ENCODE peak calls at places on chromosomes 4 and X, in five cellular contexts. G is heart right ventricle, I is epithelial cell of esophagus, K is vagina, P is kidney. R is an unnamed sample.

GRCh38 chr4:9971711-9972110 is 49.6 kb downstream of the SLC2A9 start:
- DNase-seq in P (no peak), G (no peak), K (no peak), I (no peak), R (no peak)

GRCh38 chr4:138175337-138175794 is 66.8 kb downstream of the SLC7A11 start:
- DNase-seq in G (no peak), K (no peak), P (no peak), I (peak), R (no peak)

GRCh38 chr4:16843831-16844508 is 54.5 kb downstream of the LDB2 start:
- DNase-seq in I (no peak), P (no peak), G (no peak), K (no peak), R (no peak)

GRCh38 chr4:20354120-20354519 is 102.4 kb downstream of the SLIT2 start:
- DNase-seq in I (no peak), G (no peak), K (no peak), P (no peak), R (no peak)

GRCh38 chr4:54433686-54434085 is 204.6 kb downstream of the PDGFRA start:
- DNase-seq in P (no peak), K (no peak), I (peak), G (no peak), R (no peak)

GRCh38 chr4:15197005-15197404 is 194.7 kb downstream of the CPEB2 start:
- DNase-seq in P (no peak), K (no peak), G (peak), I (peak), R (no peak)

GRCh38 chrX:14919421-14919820 is 46.2 kb downstream of the MOSPD2 start:
- DNase-seq in I (no peak), P (no peak), K (no peak), G (no peak), R (no peak)

GRCh38 chr4:24763631-24764302 is 31.6 kb upstream of the SOD3 start:
- DNase-seq in P (no peak), K (no peak), G (no peak), I (peak), R (no peak)

GRCh38 chr4:8665406-8666360 is 73.1 kb downstream of the CPZ start:
- DNase-seq in I (no peak), P (peak), K (no peak), G (no peak), R (peak)

GRCh38 chr4:145058256-145058655 is 39.7 kb downstream of the ANAPC10 start:
- DNase-seq in G (no peak), I (no peak), P (no peak), K (no peak), R (no peak)

GRCh38 chr4:15027921-15028435 is 25.7 kb downstream of the CPEB2 start:
- DNase-seq in P (no peak), G (no peak), I (no peak), K (no peak), R (no peak)

GRCh38 chrX:47751670-47752069 is 85.0 kb upstream of the ZNF81 start:
- DNase-seq in P (no peak), G (peak), I (peak), K (no peak), R (no peak)

GRCh38 chr4:84938316-84938715 is 28.2 kb downstream of the WDFY3 start:
- DNase-seq in P (no peak), G (peak), K (no peak), I (peak), R (no peak)

DNA sequence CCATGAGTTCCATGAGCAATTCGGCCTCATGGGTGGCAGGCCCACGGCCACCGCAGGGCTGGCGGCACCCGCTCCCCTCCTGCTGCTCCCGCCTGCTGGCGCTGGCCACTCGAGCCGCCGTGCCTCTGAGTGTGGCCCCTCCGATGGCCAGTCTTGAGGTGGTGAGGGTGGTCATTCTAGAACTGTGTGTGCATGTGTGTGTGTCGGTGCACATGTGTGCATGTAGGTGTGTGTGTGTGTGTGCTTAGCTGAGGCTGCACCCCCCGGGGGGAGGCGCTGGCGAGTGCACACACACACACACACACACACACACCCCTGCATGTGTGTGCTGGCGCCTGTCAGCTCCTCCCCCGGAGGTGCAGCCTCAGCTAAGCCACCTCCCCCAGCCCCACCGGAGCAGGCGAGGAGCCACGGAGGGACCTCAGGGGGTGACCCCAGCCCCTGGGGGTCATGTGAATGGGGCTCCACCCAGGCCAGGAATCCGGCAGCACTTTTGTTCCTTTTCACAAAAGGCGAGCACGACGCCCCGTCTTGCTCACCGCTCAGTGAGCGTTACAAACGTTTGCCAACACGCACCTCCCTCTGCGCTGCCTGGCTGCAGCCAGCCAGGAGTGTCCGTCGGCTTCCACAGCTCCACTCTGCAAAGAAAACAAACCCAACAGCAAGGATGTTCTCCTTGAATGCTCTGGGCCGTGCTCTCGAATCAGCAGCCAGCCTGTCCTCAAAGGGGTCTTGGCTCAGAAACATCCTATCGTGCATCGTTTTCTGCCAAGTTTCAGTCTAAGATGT is 29.9 kb downstream of the FGFRL1 start:
- DNase-seq in K (no peak), P (peak), G (no peak), I (peak), R (no peak)
- H3K4me3 ChIP-seq in K (no peak), P (no peak), G (no peak), I (no peak), R (no peak)

DNA sequence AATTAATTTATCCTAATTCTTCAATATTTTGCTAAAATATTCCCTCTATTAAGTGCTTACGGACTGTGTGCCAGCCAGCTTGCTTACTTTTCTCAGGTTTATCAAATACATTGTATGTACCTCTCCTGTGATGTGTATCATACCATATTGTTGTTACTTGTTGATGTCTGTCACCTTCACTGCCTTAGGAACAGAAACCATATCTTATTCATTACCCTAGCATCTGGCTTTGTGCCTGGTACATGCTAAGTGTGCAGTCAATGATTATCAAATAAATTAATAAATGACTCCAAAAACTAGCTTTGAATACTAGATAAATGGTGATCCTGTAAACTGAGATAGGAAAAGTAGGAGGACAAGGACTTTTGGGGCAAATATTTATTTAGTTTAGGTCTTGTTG is 6.9 kb downstream of the CLCN3 start:
- DNase-seq in G (no peak), K (no peak), I (no peak), P (no peak), R (no peak)
- H3K4me3 ChIP-seq in G (no peak), K (no peak), I (no peak), P (peak), R (no peak)

GRCh38 chr4:4668355-4669210 is 126.7 kb upstream of the STX18 start:
- DNase-seq in I (no peak), P (no peak), K (no peak), G (no peak), R (no peak)
- H3K4me3 ChIP-seq in I (no peak), P (no peak), K (no peak), G (no peak), R (no peak)

GRCh38 chr4:81215936-81216335 is 914 bp upstream of the PRKG2 start:
- DNase-seq in I (no peak), G (no peak), K (no peak), P (no peak), R (no peak)
- H3K4me3 ChIP-seq in I (no peak), G (no peak), K (no peak), P (no peak), R (no peak)

DNA sequence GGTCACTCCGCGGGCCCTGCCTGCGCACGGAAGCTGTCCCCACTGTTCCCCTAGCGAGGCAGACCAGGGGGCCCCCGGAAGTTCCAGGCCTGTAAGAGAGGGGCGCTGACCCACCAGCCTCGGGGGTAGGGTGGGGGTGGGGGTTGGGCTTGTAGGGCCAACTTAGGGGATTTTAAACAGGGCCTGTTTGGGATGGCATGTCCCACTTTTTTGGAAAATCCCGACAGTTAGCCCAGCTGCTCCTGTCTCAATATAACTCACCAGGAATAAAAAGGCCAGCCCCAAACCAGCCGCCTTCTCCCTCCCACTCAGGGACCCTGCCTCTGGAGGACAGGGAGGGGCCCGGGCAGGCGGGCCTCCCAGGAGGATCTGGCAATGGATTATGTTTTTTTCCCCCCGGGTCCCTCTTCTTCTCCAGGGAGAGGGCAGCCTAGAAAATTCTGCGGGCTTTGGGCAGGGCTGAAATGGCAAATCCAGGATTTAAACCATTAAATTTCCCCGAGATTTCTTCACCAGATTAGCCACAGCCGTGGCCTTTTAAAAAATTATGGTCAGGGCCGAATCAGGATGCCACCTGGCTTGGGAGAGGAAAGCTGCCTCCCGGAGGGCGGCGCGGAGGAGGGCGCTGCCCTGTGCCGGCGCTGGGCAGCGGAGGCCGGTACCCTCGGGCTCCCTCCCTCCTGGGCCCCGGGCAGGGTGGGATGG is 959 bp downstream of the PPP2R2C start:
- DNase-seq in I (no peak), P (no peak), G (no peak), K (peak), R (peak)
- H3K4me3 ChIP-seq in I (no peak), P (no peak), G (peak), K (peak), R (peak)

R was measured in spleen.